ENCODE peak calls at places on chromosomes 4 and X, in ten cellular contexts. U, I, N, E, F, Z, V, K, A and G are unnamed samples. For H3K9me3 and H3K4me1, the result is how much of the 10 kb centered on the place peaks cover.

GRCh38 chrX:113399501-113400192 is 559.0 kb upstream of the AMOT start:
- DNase-seq in I (no peak), V (no peak), U (no peak), K (no peak), E (no peak), Z (peak), A (peak), F (no peak), N (no peak), G (no peak)

GRCh38 chr4:37524267-37524666 is 161.9 kb downstream of the RELL1 start:
- DNase-seq in K (no peak), E (no peak), V (no peak), I (no peak), Z (no peak), A (no peak), U (no peak), F (no peak), N (no peak), G (no peak)

GRCh38 chr4:40908297-40908696 is 158.5 kb downstream of the NSUN7 start:
- DNase-seq in F (peak), V (no peak), I (no peak), K (no peak), A (peak), E (peak), N (no peak), U (no peak), Z (peak), G (peak)

GRCh38 chr4:124183926-124184325 is 528.6 kb downstream of the ANKRD50 start:
- DNase-seq in Z (no peak), F (no peak), K (no peak), V (no peak), U (no peak), N (no peak), A (no peak), E (no peak), I (no peak), G (no peak)

GRCh38 chr4:38004887-38005286 is 44.7 kb downstream of the PTTG2 start:
- DNase-seq in N (no peak), K (no peak), V (no peak), U (no peak), E (no peak), A (no peak), F (no peak), Z (no peak), I (peak), G (no peak)

GRCh38 chrX:23061116-23061515 is 61.4 kb downstream of the DDX53 start:
- DNase-seq in N (no peak), K (no peak), I (no peak), F (no peak), A (no peak), Z (no peak), U (no peak), E (no peak), V (no peak), G (no peak)

GRCh38 chrX:30521440-30522182 is 56.0 kb downstream of the TASL start:
- DNase-seq in Z (peak), K (no peak), U (no peak), N (no peak), E (no peak), A (no peak), I (no peak), V (no peak), F (no peak), G (no peak)

GRCh38 chrX:139974496-139974895 is 9.2 kb upstream of the CXorf66 start:
- DNase-seq in F (no peak), V (no peak), I (no peak), N (no peak), K (no peak), U (no peak), Z (no peak), E (no peak), A (no peak), G (no peak)

GRCh38 chr4:156293657-156294297 is 340.1 kb upstream of the CTSO start:
- DNase-seq in U (no peak), N (no peak), E (no peak), K (no peak), Z (peak), V (no peak), A (no peak), F (no peak), I (no peak), G (no peak)

GRCh38 chr4:92253986-92254671 is 49.6 kb upstream of the GRID2 start:
- DNase-seq in E (no peak), A (no peak), Z (no peak), U (no peak), V (no peak), N (no peak), F (no peak), I (no peak), K (no peak), G (no peak)

GRCh38 chr4:150501983-150502382 is 80.0 kb upstream of the MAB21L2 start:
- DNase-seq in F (no peak), E (no peak), N (no peak), U (no peak), K (no peak), Z (no peak), I (no peak), A (no peak), V (no peak), G (no peak)

GRCh38 chr4:24489870-24490269 is 94.5 kb downstream of the DHX15 start:
- DNase-seq in A (no peak), V (no peak), E (no peak), N (no peak), F (no peak), I (no peak), U (no peak), Z (no peak), K (peak), G (no peak)

GRCh38 chr4:2733001-2733843 is 22.9 kb downstream of the TNIP2 start:
- DNase-seq in A (no peak), I (no peak), K (no peak), Z (no peak), U (no peak), E (no peak), N (no peak), V (no peak), F (no peak), G (no peak)

GRCh38 chr4:140884431-140885058 is 128.4 kb upstream of the TBC1D9 start:
- DNase-seq in F (no peak), I (no peak), E (no peak), Z (peak), V (peak), K (peak), A (peak), N (peak), U (peak), G (peak)

GRCh38 chr4:87746001-87746400 is 53.4 kb upstream of the IBSP start:
- DNase-seq in U (no peak), N (no peak), Z (no peak), E (no peak), I (no peak), A (no peak), F (no peak), V (no peak), K (no peak), G (no peak)

GRCh38 chr4:10734697-10735096 is 50.1 kb upstream of the CLNK start:
- DNase-seq in U (peak), E (no peak), N (peak), A (no peak), K (no peak), I (no peak), V (no peak), F (no peak), Z (no peak), G (no peak)

GRCh38 chrX:71301195-71301924 is at the start of gene ITGB1BP2:
- DNase-seq in K (peak), V (no peak), A (no peak), U (no peak), E (no peak), N (no peak), F (no peak), I (peak), Z (no peak), G (no peak)

GRCh38 chrX:35166023-35166422 is 223.4 kb downstream of the FAM47B start:
- DNase-seq in N (no peak), V (no peak), F (no peak), A (no peak), Z (no peak), E (no peak), I (no peak), K (no peak), U (no peak), G (no peak)

GRCh38 chr4:114384629-114385028 is 214.0 kb upstream of the UGT8 start:
- DNase-seq in K (no peak), V (peak), A (peak), U (no peak), N (no peak), F (no peak), E (no peak), I (no peak), Z (peak), G (no peak)

DNA sequence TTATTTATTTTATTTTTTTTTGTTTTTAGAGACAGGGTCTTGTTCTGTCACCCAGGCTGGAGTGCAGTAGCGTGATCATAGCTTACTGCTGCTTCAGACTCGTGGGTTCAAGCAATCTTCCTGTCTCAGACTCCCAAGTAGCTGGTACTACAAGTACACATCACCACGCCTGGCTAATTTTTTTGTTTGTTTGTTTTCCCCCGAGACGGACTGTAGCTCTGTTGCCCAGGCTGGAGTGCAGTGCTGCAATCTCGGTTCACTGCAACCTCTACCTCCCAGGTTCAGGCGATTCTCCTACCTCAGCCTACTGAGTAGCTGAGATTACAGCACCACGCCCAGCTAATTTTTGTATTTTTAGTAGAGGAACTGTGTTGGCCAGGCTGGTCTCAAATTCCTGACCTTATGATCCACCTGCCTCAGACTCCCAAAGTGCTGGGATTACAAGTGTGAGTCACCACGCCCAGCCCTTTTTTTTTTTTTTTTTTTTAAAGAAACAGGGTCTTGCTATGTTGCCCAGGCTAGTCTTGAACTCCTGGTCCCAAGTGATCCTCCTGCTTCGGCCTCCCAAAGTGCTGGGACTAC is 32.2 kb downstream of the COPS4 start:
- DNase-seq in E (no peak), I (no peak), F (no peak), U (no peak), K (no peak), A (peak), N (no peak), V (no peak), Z (peak), G (no peak)
- H3K9me3 ChIP-seq in E (under half), I (under half), F (under half), U (under half), K (under half), A (under half), N (under half), V (under half), Z (under half), G (under half)

DNA sequence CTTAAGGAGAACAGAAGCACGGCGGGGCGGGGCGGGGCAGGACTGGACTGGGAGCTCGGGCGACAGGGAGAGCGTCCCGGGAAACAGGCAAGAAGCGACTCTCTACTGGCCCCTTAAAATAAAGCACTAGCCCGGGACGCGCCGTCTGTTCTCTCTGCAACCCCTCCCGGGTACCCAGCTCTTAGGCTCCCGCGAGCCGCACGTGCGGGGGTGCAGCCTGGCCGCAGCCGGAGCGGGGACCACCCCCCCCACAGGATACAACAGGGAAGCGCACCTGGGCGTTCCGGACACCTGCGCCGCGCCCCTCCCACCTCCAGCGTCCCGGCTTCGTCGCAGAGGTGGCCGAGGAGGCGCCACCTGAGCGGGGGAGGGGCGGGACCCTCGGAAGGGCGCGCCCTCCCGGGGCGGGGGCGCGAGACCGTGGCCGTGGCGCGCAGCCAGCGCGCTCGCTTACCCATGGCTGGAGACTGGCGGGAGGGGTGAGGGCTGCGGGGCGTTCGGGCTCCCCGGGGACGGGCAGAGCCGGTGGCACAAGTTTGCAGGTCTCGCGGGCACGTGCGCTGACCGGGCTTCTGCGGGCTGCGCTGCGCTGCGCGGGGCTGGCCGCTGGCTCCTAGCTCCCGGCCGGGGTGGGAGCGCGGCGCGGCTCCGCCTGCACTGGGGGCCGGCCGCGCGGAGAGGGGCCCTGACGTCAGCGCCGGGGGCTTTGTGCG is 91.5 kb downstream of the GEMIN8 start:
- DNase-seq in A (no peak), Z (peak), N (peak), K (no peak), U (no peak), V (peak), F (peak), E (no peak), I (peak), G (no peak)
- H3K4me1 ChIP-seq in A (under half), Z (under half), N (under half), K (under half), U (under half), V (under half), F (under half), E (under half), I (under half), G (under half)

DNA sequence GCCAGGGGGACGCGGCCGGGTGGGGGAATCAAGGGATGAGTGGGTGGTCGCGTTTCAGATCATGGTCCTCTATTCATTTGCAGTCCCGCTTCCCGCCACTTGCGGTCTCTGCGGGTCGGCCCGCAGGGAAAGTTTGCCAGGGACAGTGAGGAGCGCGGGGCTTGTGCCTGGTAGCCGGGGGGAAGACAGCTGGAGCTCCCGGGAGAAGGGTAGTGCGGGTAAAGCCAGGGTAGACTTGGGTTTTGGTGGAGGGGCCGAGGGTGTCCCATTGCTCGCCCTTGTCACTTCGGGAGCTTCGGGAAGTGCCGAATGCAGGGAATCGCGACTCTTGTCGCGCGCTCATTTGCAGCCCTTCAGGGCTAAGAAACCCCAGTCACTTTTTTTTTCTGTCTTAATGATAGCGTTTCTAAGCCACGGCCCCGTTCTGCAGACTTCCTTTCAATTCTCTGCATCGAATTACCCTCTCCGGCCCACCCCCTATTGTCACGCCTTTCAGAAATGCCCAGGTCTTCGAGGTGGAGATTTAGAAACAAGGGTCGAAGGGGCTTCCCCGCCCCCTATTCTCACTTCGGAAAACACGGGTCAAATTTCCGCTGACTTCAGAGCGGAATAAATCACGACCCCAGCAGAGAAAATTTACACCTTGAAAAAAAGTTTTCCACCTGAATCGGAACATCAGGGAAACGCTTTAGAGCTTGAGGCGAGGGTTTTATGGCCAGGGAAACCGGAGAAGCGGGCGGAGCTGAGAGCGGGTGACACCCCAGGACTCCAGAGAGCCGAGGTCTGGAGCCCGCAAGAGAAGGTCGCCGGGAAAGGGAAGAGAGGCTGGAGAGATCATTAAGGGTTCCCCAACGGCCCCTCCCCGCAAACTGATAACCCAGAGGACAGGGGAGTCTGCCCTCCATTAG is 1.4 kb downstream of the SHISA3 start:
- DNase-seq in A (no peak), V (no peak), N (no peak), F (no peak), Z (peak), I (no peak), E (no peak), U (no peak), K (no peak), G (no peak)
- TF ChIP-seq CTCF in A (no peak), V (no peak), N (no peak), F (no peak), Z (no peak), I (no peak), E (no peak), U (no peak), K (no peak), G (no peak)

GRCh38 chrX:1077140-1077539 is 135.3 kb downstream of the CRLF2 start:
- DNase-seq in Z (no peak), I (no peak), K (no peak), A (no peak), N (no peak), E (no peak), U (no peak), V (no peak), F (no peak), G (no peak)
- H3K9me3 ChIP-seq in Z (under half), I (under half), K (under half), A (under half), N (under half), E (under half), U (under half), V (under half), F (under half), G (under half)

GRCh38 chrX:10111364-10112148 is 45.2 kb upstream of the CLCN4 start:
- DNase-seq in I (no peak), A (no peak), Z (no peak), F (peak), K (no peak), V (no peak), E (no peak), U (peak), N (no peak), G (no peak)
- H3K4me1 ChIP-seq in I (under half), A (under half), Z (under half), F (under half), K (under half), V (under half), E (under half), U (under half), N (under half), G (under half)

GRCh38 chr4:7399433-7400234 is 35.1 kb downstream of the PSAPL1 start:
- DNase-seq in F (no peak), V (peak), Z (no peak), N (peak), A (no peak), U (no peak), E (peak), I (peak), K (peak), G (no peak)

GRCh38 chr4:7398788-7399432 is 35.8 kb downstream of the PSAPL1 start:
- DNase-seq in N (peak), I (peak), F (no peak), V (no peak), Z (no peak), K (no peak), E (no peak), A (no peak), U (no peak), G (no peak)

GRCh38 chr4:7397206-7398103 is 37.3 kb downstream of the PSAPL1 start:
- DNase-seq in A (no peak), F (no peak), K (peak), U (no peak), I (peak), Z (no peak), E (peak), V (peak), N (no peak), G (no peak)

GRCh38 chr4:7396186-7396585 is 38.5 kb downstream of the PSAPL1 start:
- DNase-seq in K (no peak), A (no peak), U (no peak), V (no peak), F (no peak), E (no peak), I (peak), N (no peak), Z (no peak), G (no peak)

GRCh38 chr4:7398104-7398423 is 36.7 kb downstream of the PSAPL1 start:
- DNase-seq in I (peak), E (peak), Z (peak), V (peak), F (no peak), K (peak), N (no peak), A (no peak), U (no peak), G (peak)
- TF ChIP-seq CTCF in I (no peak), E (no peak), Z (peak), V (no peak), F (no peak), K (peak), N (no peak), A (no peak), U (no peak), G (no peak)